ENCODE peak calls at places on chromosomes 3 and 15, in five cellular contexts. V is neuronal stem cell, R is mesenchymal stem cell, A is H9, P is IMR-90. C is an unnamed sample.

GRCh38 chr3:71225285-71225684 is 358.2 kb downstream of the FOXP1 start:
- DNase-seq in R (no peak), A (no peak), V (no peak), P (peak), C (no peak)

GRCh38 chr3:186930639-186931486 is 537 bp downstream of the ST6GAL1 start:
- DNase-seq in R (peak), A (peak), V (peak), P (peak), C (peak)

GRCh38 chr3:38039899-38040261 is 872 bp downstream of the DLEC1 start:
- DNase-seq in V (no peak), R (peak), A (peak), P (peak), C (peak)

GRCh38 chr3:41679412-41679811 is 282.5 kb downstream of the ULK4 start:
- DNase-seq in A (no peak), V (no peak), R (peak), P (peak), C (no peak)

GRCh38 chr3:160676547-160677303 is at the start of gene ARL14:
- DNase-seq in V (no peak), A (no peak), P (peak), R (peak), C (peak)

GRCh38 chr3:166283856-166284255 is 446.6 kb upstream of the BCHE start:
- DNase-seq in V (no peak), P (peak), R (peak), A (no peak), C (no peak)

GRCh38 chr3:58168498-58168897 is 42.3 kb downstream of the DNASE1L3 start:
- DNase-seq in R (no peak), V (no peak), A (no peak), P (no peak), C (no peak)

GRCh38 chr15:64017082-64017588 is 29.1 kb downstream of the DAPK2 start:
- DNase-seq in P (peak), R (no peak), V (no peak), A (no peak), C (no peak)

GRCh38 chr15:78341057-78341763 is 1.1 kb downstream of the CRABP1 start:
- DNase-seq in P (no peak), V (no peak), A (peak), R (no peak), C (peak)

GRCh38 chr3:5197470-5198312 is 10.2 kb downstream of the EDEM1 start:
- DNase-seq in P (peak), V (no peak), A (no peak), R (peak), C (peak)

GRCh38 chr3:63655519-63655918 is 3.0 kb downstream of the SNTN start:
- DNase-seq in A (no peak), R (no peak), V (no peak), P (peak), C (no peak)

GRCh38 chr15:85831415-85832113 is 36.8 kb upstream of the KLHL25 start:
- DNase-seq in V (peak), P (peak), A (peak), R (peak), C (peak)

GRCh38 chr15:58463815-58464697 is 32.3 kb downstream of the LIPC start:
- DNase-seq in R (no peak), P (peak), V (no peak), A (no peak), C (no peak)

GRCh38 chr3:152870027-152870426 is 35.1 kb downstream of the P2RY1 start:
- DNase-seq in V (no peak), A (no peak), P (no peak), R (no peak), C (no peak)

GRCh38 chr15:63192604-63193206 is 3.3 kb downstream of the RAB8B start:
- DNase-seq in R (no peak), A (no peak), P (no peak), V (no peak), C (no peak)

GRCh38 chr3:4856136-4856535 is 123.1 kb upstream of the BHLHE40 start:
- DNase-seq in P (no peak), V (no peak), R (no peak), A (no peak), C (no peak)

GRCh38 chr15:70854669-70854976 is 666 bp upstream of the LARP6 start:
- DNase-seq in P (peak), V (peak), A (no peak), R (peak), C (peak)

GRCh38 chr3:141575879-141576743 is 89.3 kb downstream of the RASA2 start:
- DNase-seq in P (peak), R (peak), A (no peak), V (no peak), C (peak)

GRCh38 chr3:64341355-64341754 is 116.1 kb upstream of the PRICKLE2 start:
- DNase-seq in V (no peak), R (peak), P (peak), A (no peak), C (peak)

GRCh38 chr3:117616213-117616612 is 906.6 kb downstream of the TUSC7 start:
- DNase-seq in V (no peak), R (no peak), P (no peak), A (no peak), C (no peak)

GRCh38 chr15:58921267-58921666 is 12.2 kb downstream of the SLTM start:
- DNase-seq in V (no peak), A (no peak), R (no peak), P (peak), C (no peak)

GRCh38 chr3:197750863-197751737 is 1.4 kb downstream of the FYTTD1 start:
- DNase-seq in A (no peak), V (no peak), R (peak), P (peak), C (peak)

GRCh38 chr3:197748597-197749314 is 927 bp upstream of the FYTTD1 start:
- DNase-seq in P (peak), A (no peak), R (no peak), V (no peak), C (no peak)

GRCh38 chr3:197749315-197749600 is 425 bp upstream of the FYTTD1 start:
- DNase-seq in P (peak), V (no peak), R (peak), A (peak), C (peak)

GRCh38 chr3:197750396-197750831 is 731 bp downstream of the FYTTD1 start:
- DNase-seq in R (peak), A (peak), P (peak), V (peak), C (peak)

GRCh38 chr3:197749601-197750395 is at the start of gene FYTTD1:
- DNase-seq in V (peak), P (peak), R (peak), A (peak), C (peak)
- H2BK15ac ChIP-seq in V (peak), P (peak), R (no peak), A (no peak), C (no peak)

GRCh38 chr3:134364061-134364935 is 9.9 kb downstream of the AMOTL2 start:
- DNase-seq in R (peak), A (peak), P (peak), V (peak), C (peak)
- H2BK5ac ChIP-seq in R (peak), A (peak), P (peak), V (peak), C (peak)

DNA sequence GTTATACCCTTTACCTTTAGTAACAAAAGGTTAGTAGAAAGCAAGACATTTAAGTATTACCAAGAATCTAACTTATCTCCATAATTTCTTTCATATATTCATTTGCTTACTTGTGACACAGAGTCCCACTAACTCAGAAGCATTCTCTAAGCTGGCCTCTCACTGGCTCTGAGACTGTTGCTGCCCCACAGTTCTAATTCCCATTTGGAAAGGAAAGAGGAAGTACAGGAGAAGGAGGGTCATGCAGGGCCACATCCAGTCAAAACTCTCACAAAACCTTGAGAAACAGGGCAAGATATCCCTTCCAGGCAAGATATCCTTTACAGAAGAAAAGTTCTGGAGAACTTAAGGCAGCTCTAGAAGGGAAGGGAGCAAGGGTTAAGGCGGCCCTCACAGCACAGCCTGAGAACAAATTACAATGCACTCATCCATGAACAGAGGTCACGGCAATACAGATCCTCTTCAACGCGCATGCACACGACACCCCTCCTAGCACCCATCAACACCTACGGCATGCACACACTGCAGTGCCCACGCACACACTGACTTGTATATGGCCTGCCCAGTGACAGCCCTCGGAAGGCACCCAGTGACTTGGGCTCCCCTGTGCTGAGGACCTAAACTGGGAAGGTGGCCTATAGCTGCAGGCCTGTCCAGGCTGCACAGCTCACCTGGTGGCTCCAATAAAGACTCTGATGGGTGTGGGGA is 13.0 kb upstream of the MYO5C start:
- DNase-seq in R (no peak), P (no peak), V (no peak), A (no peak), C (no peak)
- H2BK15ac ChIP-seq in R (no peak), P (no peak), V (no peak), A (no peak), C (no peak)

GRCh38 chr3:184564685-184565385 is 3.2 kb downstream of the EPHB3 start:
- DNase-seq in V (no peak), A (no peak), P (no peak), R (no peak), C (no peak)
- H2BK5ac ChIP-seq in V (peak), A (no peak), P (no peak), R (no peak), C (no peak)

DNA sequence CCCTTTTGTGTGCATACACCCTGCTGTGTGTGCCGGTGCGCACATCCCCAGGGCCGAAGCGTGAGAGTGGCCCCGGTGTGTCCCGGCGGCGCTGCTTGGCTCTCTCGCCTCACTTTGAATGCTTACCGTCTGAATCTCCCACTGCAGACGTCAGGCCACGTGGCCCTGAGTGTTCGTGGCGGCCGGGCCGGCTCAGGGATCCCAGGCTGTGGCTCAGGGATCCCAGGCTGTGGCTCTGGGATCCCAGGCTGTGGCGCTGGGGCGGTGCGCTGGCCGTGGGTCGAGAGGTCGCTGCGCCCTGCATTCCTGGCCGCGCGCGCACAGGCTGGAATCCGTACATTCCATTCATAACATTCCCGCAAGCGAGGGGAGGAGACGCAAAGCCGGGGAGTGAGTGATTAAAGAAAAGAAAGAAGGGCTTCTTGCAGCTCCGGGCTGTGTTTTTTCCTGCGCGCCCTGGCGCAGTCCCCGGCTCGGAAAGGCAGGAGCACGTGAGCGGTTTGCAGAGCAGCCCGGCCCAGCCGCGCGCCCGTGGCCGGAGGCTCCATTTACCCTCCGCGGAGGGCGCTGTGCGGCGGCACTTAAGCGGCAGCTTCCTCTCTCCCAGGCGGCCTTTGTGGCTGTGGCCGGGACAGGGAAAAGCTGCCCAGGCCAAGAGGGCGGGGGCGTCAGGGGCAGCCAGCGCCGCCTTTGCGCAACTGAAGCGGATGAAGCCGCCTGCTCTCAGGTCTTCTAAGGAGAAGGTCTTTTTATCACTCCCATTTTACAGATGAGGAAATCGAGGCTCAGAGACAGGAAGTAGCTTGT is 87.0 kb upstream of the ALDH1L1 start:
- DNase-seq in P (peak), V (peak), R (peak), A (peak), C (peak)
- H2BK15ac ChIP-seq in P (peak), V (peak), R (no peak), A (no peak), C (no peak)

GRCh38 chr15:82046668-82047492 is 1.1 kb upstream of the MEX3B start:
- DNase-seq in P (peak), V (peak), A (peak), R (peak), C (peak)
- H2BK5ac ChIP-seq in P (peak), V (peak), A (no peak), R (peak), C (no peak)

DNA sequence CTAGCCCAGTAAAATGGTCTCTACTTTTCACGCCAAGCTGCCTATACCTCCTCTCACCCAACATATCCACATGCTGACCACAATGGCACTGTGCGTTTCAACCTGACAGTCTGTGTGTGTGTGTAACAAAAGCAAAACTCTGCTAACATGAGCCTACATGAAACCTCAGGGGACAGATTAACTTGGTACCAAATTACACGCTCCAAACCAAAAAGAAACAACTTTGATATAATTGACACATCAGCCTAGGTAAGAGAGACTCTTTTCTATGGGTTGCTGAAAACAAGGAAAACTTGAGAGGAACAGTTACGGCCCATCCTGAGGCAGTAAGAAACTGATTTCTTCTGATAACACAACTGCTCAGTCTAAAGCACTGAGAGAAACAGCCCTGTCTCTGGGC is 31.5 kb downstream of the IGF2BP2 start:
- DNase-seq in V (no peak), A (no peak), R (no peak), P (no peak), C (no peak)
- H2BK15ac ChIP-seq in V (no peak), A (no peak), R (no peak), P (no peak), C (no peak)

GRCh38 chr3:146466596-146466995 is 2.8 kb downstream of the PLSCR2 start:
- DNase-seq in V (no peak), A (no peak), R (peak), P (peak), C (no peak)

GRCh38 chr3:146470424-146470990 is 1.1 kb upstream of the PLSCR2 start:
- DNase-seq in P (no peak), R (no peak), A (no peak), V (no peak), C (no peak)

GRCh38 chr3:146468234-146468931 is 978 bp downstream of the PLSCR2 start:
- DNase-seq in P (peak), R (no peak), A (no peak), V (no peak), C (no peak)

GRCh38 chr3:146471012-146471411 is 1.7 kb upstream of the PLSCR2 start:
- DNase-seq in A (no peak), P (no peak), R (no peak), V (no peak), C (no peak)

DNA sequence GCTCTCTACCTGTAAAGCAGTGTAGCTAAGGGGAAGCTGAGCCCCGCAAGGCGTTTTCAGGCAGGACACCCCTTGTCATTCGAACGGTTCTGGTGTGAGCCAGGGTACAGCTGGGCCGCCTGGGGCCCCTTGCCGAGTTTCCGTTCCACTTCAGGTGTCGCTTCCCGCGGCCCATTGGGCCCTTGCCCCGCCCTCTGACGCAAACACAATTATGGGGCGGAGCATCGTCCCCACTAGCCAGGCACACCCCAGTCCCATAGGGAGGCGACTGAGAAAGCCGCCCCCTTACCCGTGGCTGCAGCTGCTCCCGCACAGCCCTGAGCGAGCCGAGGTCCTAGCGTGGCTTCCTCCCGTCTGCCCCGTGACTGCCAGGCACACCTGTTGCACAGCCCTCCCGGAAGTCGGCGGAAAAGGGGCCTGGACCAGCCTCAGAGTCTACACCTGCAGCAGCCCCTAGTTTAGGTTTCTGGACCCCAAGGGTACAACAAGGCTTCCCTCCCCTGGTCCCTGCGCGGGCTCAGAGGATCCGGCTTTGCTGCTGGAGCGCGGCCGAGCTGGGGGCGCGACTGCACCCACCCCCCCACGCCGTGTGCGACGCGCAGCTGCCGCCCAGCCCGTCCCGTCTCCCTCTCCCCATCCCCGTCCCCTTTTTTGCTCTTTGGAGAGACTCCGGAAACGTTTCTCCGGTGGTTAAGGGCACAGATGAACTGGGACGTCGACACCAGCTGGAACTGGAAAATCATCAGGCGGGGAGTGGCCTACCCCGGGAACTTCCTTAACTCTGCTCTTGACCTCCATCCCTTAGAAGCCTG is at the start of gene PLSCR2:
- DNase-seq in R (no peak), V (no peak), A (peak), P (no peak), C (peak)
- H2BK5ac ChIP-seq in R (no peak), V (no peak), A (no peak), P (no peak), C (no peak)

GRCh38 chr15:24150542-24150941 is 463.4 kb upstream of the NDN start:
- DNase-seq in R (no peak), A (no peak), P (no peak), V (no peak), C (no peak)
- H2BK15ac ChIP-seq in R (no peak), A (no peak), P (no peak), V (no peak), C (no peak)

GRCh38 chr3:88528494-88528893 is 378.7 kb downstream of the C3orf38 start:
- DNase-seq in R (no peak), V (no peak), A (no peak), P (no peak), C (no peak)
- H2BK5ac ChIP-seq in R (no peak), V (peak), A (no peak), P (no peak), C (no peak)